ENCODE peak calls at places on chromosome 5, in six cellular contexts. P is GM12891, H is GM12878, Q is H1, Z is HepG2, X is K562. Y is an unnamed sample.

GRCh38 chr5:178238711-178239592 is 6.3 kb upstream of the PHYKPL start:
- DNase-seq in Q (no peak), H (no peak), P (no peak), Z (no peak), X (no peak), Y (no peak)

GRCh38 chr5:159103086-159103485 is 3.4 kb upstream of the EBF1 start:
- DNase-seq in H (no peak), Q (no peak), X (no peak), P (no peak), Z (no peak), Y (no peak)

GRCh38 chr5:114055318-114055788 is 306.5 kb upstream of the KCNN2 start:
- DNase-seq in H (no peak), P (no peak), X (no peak), Z (no peak), Q (peak), Y (no peak)

GRCh38 chr5:1666812-1667588 is 132.6 kb downstream of the MRPL36 start:
- DNase-seq in X (peak), Q (peak), H (no peak), P (peak), Z (no peak), Y (peak)

GRCh38 chr5:79263290-79263689 is 27.4 kb downstream of the JMY start:
- DNase-seq in Q (no peak), H (peak), X (no peak), P (no peak), Z (no peak), Y (no peak)

GRCh38 chr5:1910081-1910760 is 27.5 kb upstream of the IRX4 start:
- DNase-seq in P (no peak), H (no peak), Z (no peak), Q (no peak), X (no peak), Y (no peak)

GRCh38 chr5:168287362-168287761 is 4.1 kb upstream of the WWC1 start:
- DNase-seq in P (no peak), H (no peak), Z (no peak), Q (no peak), X (no peak), Y (no peak)

GRCh38 chr5:167783145-167783817 is 508.2 kb upstream of the WWC1 start:
- DNase-seq in Q (no peak), X (no peak), Z (no peak), H (no peak), P (no peak), Y (no peak)

GRCh38 chr5:4984461-4984860 is 155.7 kb upstream of the ADAMTS16 start:
- DNase-seq in X (no peak), Z (no peak), Q (no peak), H (no peak), P (no peak), Y (no peak)

GRCh38 chr5:42426036-42426435 is 2.8 kb downstream of the GHR start:
- DNase-seq in H (no peak), Z (no peak), Q (no peak), P (no peak), X (no peak), Y (no peak)

GRCh38 chr5:154740957-154741356 is 14.2 kb upstream of the LARP1 start:
- DNase-seq in X (peak), Z (no peak), Q (no peak), P (no peak), H (no peak), Y (no peak)

GRCh38 chr5:147504001-147504400 is 5.9 kb downstream of the DPYSL3 start:
- DNase-seq in Q (no peak), Z (no peak), H (no peak), X (no peak), P (no peak), Y (no peak)

GRCh38 chr5:34053133-34053532 is 10.1 kb upstream of the C1QTNF3 start:
- DNase-seq in X (no peak), Q (no peak), H (no peak), P (no peak), Z (no peak), Y (no peak)

GRCh38 chr5:5711112-5711511 is 288.6 kb downstream of the ICE1 start:
- DNase-seq in X (no peak), H (no peak), P (no peak), Q (no peak), Z (no peak), Y (no peak)

GRCh38 chr5:178416919-178417318 is 173.3 kb downstream of the COL23A1 start:
- DNase-seq in P (no peak), X (no peak), Q (no peak), H (no peak), Z (no peak), Y (no peak)

GRCh38 chr5:42241636-42242035 is 181.6 kb upstream of the GHR start:
- DNase-seq in P (no peak), Z (no peak), H (no peak), X (no peak), Q (no peak), Y (no peak)

GRCh38 chr5:61010759-61011460 is 65.9 kb downstream of the NDUFAF2 start:
- DNase-seq in P (no peak), H (no peak), Q (no peak), Z (peak), X (peak), Y (no peak)

GRCh38 chr5:155094455-155094854 is 80.9 kb downstream of the KIF4B start:
- DNase-seq in P (no peak), H (no peak), Q (no peak), Z (no peak), X (no peak), Y (no peak)

GRCh38 chr5:57950616-57951228 is 468.1 kb upstream of the ACTBL2 start:
- DNase-seq in X (no peak), Z (no peak), H (no peak), Q (peak), P (no peak), Y (no peak)

GRCh38 chr5:23507278-23507685 is at the start of gene PRDM9:
- DNase-seq in Q (peak), X (peak), Z (peak), H (no peak), P (no peak), Y (no peak)

GRCh38 chr5:10744681-10745080 is 16.4 kb downstream of the DAP start:
- DNase-seq in Q (no peak), X (no peak), H (no peak), Z (no peak), P (no peak), Y (no peak)

GRCh38 chr5:10747678-10748622 is 13.1 kb downstream of the DAP start:
- DNase-seq in H (no peak), P (no peak), Q (no peak), X (no peak), Z (peak), Y (no peak)

GRCh38 chr5:10745133-10745532 is 15.9 kb downstream of the DAP start:
- DNase-seq in P (no peak), Q (no peak), X (no peak), Z (no peak), H (no peak), Y (no peak)

GRCh38 chr5:10750909-10751308 is 10.1 kb downstream of the DAP start:
- DNase-seq in P (no peak), H (no peak), Q (no peak), Z (no peak), X (no peak), Y (no peak)

GRCh38 chr5:10746711-10747110 is 14.3 kb downstream of the DAP start:
- DNase-seq in P (no peak), H (no peak), X (no peak), Q (no peak), Z (no peak), Y (no peak)
- TF ChIP-seq POLR2A in P (no peak), H (no peak), X (no peak), Q (no peak), Z (no peak), Y (no peak)

DNA sequence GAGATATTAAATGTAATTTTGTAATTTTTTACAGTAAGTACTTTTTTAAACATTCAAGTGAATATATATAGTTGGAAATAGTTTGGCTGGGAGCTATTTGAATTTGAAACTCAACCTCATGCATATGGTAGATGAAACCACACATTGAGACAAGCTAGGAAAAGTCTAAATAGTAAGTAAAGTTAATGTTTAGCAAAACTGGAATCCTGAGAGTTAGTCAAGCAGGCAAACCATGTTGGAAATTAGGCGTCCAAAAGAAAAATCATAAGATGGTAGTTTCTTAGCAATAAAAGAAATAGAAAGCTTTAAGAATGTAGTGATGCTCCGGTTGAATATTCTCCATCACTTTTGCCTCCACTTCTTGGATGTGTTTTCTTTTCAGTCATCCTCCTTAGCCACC is 657.1 kb upstream of the CDH10 start:
- DNase-seq in Q (no peak), X (no peak), Z (no peak), H (no peak), P (no peak), Y (no peak)
- TF ChIP-seq TAF1 in Q (no peak), X (no peak), Z (no peak), H (no peak), P (no peak), Y (no peak)

DNA sequence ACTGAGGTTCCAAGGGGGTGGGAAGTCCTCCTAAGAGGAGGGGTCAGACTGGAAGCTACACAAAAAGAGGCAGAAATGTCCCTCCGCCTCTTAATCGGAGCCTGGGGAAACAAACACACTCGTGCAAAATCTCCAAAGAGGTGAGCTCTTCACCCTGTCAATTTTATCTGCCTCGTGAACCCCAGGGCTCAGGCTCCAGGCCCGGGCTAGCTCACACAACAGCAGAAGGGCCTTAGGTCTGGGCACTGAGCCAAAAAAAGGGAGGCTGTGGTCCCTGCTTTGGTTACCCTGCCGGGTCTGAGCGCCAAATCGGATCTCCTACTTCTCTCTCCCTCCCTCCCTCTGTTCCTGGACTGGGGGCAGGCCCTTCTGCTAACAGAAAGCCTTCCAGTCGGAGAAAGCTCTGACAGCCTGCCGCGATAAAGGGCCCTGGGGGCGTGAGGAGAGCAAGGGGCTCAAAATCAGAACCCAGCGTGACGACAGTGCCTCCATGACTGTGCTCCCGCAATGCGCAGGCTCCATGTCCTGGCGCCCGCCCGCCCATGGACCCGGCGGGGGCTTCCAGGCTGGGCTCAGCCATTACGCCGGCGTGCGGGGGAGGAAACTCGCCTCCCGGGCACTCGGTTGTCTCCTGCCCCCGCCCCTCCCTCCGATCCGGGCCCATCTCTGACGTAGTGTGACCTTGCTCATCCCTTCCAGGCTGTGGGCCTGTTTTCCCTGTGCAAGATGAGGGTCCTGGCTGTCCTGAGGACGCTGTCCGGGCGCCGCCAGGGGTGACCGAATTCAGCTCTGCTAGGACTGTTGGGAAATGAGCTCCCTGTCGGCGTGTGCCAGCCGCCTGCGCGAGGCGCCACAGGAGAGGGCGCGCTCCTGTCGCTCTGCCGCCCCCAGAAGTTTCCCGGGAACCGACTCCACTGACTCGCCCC is 865 bp upstream of the SLC22A4 start:
- DNase-seq in P (peak), Z (peak), H (no peak), X (peak), Q (peak), Y (peak)
- TF ChIP-seq POLR2AphosphoS5 in P (no peak), Z (no peak), H (peak), X (peak), Q (peak), Y (peak)

DNA sequence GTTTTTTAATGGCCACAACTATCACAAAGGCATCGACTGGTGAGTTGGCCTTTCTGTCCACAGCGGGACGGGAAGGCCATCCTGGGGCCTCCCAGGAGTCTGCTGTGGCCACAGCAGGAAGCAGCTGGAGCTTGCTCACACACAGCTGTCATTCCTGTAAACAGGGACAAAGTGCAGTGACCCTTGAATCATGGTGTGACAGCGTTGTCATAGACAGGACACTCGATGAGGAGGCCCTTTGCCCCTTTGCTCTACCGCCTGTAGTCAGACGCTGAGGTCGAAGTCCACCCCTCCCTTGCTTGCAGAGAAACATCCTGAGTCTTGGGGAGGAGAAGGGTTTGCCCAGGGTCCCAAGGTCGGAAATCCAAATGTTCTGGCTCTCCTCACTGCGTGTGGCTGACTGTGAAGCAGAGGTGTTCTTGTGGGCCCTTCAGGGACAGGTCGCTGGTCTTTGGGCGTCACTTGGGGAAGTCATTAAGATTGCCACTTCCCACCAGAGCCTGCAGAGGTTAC is 35.1 kb downstream of the NDST1 start:
- DNase-seq in X (no peak), H (no peak), Z (peak), P (no peak), Q (no peak), Y (no peak)
- TF ChIP-seq POLR2A in X (no peak), H (no peak), Z (peak), P (no peak), Q (no peak), Y (no peak)

GRCh38 chr5:26700759-26701384 is 337.5 kb downstream of the CDH9 start:
- DNase-seq in Q (peak), P (peak), Z (peak), H (no peak), X (peak), Y (no peak)
- TF ChIP-seq TAF1 in Q (no peak), P (no peak), Z (no peak), H (no peak), X (no peak), Y (no peak)

DNA sequence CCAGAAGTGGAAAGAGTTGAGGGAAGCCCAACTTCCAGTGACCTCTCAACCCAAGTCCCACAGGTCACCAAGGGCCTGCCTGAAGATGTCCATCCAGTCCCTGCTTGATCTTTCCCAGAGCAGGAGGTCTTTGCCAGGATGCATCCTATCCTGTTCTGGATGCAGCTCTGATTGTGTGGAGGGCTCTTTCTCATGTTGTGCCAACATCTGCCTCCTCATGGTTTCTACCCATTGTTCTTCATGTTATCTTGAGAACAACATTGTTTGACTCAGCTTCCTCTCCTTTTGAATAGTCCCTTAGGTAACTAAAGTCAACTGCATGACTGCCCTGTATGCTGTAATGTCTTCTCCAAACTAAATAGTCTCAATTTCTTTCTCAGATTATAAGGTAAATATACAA is 169.3 kb downstream of the CCDC192 start:
- DNase-seq in X (no peak), P (no peak), H (no peak), Z (no peak), Q (no peak), Y (no peak)
- TF ChIP-seq POLR2AphosphoS5 in X (no peak), P (no peak), H (no peak), Z (no peak), Q (no peak), Y (no peak)

DNA sequence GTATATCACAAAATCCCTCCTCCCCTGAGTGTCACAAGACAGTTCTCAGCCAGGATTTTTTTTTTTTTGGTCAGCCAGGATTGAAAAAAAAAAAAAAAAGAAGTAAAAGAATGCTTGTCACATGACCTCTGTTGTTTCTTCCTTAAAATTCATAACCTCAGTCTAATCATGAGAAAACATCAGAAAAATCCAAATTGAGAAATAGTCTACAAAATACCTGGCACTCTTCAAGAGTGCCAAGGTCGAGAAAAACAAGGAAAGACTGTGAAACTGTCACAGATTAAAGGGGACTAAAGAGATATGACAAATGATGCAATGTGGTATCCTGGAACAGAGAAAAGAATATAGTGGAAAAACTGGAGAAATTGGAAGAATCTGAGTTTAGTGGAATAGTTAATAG is 58.5 kb upstream of the SUB1 start:
- DNase-seq in Q (no peak), H (no peak), P (no peak), X (no peak), Z (peak), Y (no peak)
- TF ChIP-seq POLR2A in Q (no peak), H (no peak), P (no peak), X (no peak), Z (no peak), Y (no peak)

GRCh38 chr5:143245929-143246561 is 157.4 kb downstream of the NR3C1 start:
- DNase-seq in Z (peak), P (no peak), Q (no peak), X (peak), H (no peak), Y (no peak)
- TF ChIP-seq TAF1 in Z (no peak), P (no peak), Q (no peak), X (no peak), H (no peak), Y (no peak)

DNA sequence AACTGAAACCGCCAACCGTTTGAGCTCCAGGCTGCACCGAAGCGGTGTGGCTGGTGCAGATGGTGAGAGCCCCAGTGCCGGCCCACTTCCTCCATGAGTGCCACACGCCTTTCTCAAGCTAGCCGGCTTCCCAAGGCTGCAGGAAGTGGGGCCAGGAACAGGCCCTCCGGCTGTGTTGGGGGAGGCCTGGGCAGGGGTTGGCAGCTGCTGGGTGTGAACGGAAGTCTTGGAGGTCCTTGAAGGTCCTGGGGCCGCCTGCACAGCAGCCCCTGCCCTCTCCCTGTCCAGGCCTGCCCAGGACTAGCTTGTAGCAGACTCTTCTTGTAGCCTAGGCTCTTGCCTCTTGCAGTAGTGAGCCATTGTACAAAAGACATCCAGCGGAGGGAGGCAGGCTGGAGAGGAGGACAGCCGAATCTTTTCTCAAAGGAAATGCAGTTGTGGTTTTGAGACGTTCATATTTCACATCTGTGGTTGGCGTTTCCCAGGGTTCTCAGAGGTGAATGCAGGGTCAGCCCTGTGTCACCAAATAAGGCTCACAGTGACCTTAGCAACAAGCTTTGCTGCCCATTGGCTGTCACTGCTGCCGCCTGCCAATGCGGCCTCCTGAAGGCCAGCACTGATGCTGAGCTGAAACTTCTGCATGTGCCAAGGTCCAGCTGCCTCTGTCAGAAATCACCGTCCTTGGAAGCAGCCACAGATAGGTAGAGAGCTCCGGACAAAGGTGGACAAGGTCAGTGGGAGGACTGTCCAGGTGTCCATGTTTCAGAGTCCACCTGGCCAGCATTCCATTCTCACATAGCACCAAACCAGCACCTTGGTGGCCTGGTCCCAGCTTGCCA is 23.9 kb downstream of the IRF1 start:
- DNase-seq in X (peak), Q (no peak), P (no peak), H (peak), Z (peak), Y (no peak)
- TF ChIP-seq POLR2AphosphoS5 in X (no peak), Q (no peak), P (no peak), H (no peak), Z (no peak), Y (peak)

Y was measured in GM12892.